ENCODE peak calls at places on chromosomes 2 and 18, in seven cellular contexts. B is adipocyte, T is heart left ventricle, D is BE2C, P is uterus, C is body of pancreas, N is pancreas. W is an unnamed sample.

GRCh38 chr18:70280007-70280925 is 8.6 kb upstream of the SOCS6 start:
- DNase-seq in B (no peak), N (no peak), T (peak; percentile 40), P (no peak), D (no peak), C (peak; percentile 51), W (no peak)

GRCh38 chr2:65097844-65098243 is 32.1 kb downstream of the RAB1A start:
- DNase-seq in T (no peak), D (no peak), B (no peak), C (no peak), P (no peak), N (no peak), W (no peak)

GRCh38 chr2:189002079-189002478 is 27.9 kb downstream of the COL3A1 start:
- DNase-seq in T (no peak), N (no peak), P (no peak), C (no peak), B (peak; percentile 47), D (no peak), W (peak; percentile 51)

GRCh38 chr18:78330761-78331160 is 648.9 kb upstream of the SALL3 start:
- DNase-seq in B (no peak), T (no peak), N (no peak), C (no peak), P (no peak), D (no peak), W (no peak)

GRCh38 chr2:178756843-178757242 is 50.4 kb downstream of the TTN start:
- DNase-seq in B (peak; percentile 46), T (no peak), C (no peak), N (no peak), D (no peak), P (no peak), W (peak; percentile 8)

GRCh38 chr18:24071029-24071428 is 56.5 kb downstream of the TTC39C start:
- DNase-seq in P (no peak), N (no peak), B (no peak), T (no peak), D (no peak), C (no peak), W (no peak)

GRCh38 chr2:33380001-33380609 is 96.3 kb upstream of the RASGRP3 start:
- DNase-seq in C (no peak), P (no peak), D (no peak), N (no peak), T (no peak), B (no peak), W (no peak)

GRCh38 chr18:32383040-32383819 is 87.5 kb downstream of the GAREM1 start:
- DNase-seq in D (no peak), P (no peak), C (no peak), N (no peak), T (no peak), B (peak; percentile 84), W (peak; percentile 6)

GRCh38 chr2:35184471-35184870 is 1171.1 kb upstream of the CRIM1 start:
- DNase-seq in B (no peak), C (no peak), D (no peak), P (no peak), N (no peak), T (no peak), W (no peak)

GRCh38 chr2:238425979-238426567 is 654 bp upstream of the ASB1 start:
- DNase-seq in C (peak; percentile 20), P (no peak), N (no peak), D (no peak), T (no peak), B (peak; percentile 67), W (no peak)

GRCh38 chr18:12293831-12294230 is 14.2 kb upstream of the TUBB6 start:
- DNase-seq in C (no peak), N (peak; percentile 31), P (no peak), B (no peak), D (no peak), T (no peak), W (no peak)

GRCh38 chr2:138423745-138424144 is 77.8 kb upstream of the SPOPL start:
- DNase-seq in C (no peak), T (no peak), P (no peak), B (no peak), D (no peak), N (no peak), W (no peak)

GRCh38 chr18:79394438-79395307 is 1.1 kb upstream of the NFATC1 start:
- DNase-seq in P (peak; percentile 80), D (no peak), N (peak; percentile 65), B (peak; percentile 82), T (peak; percentile 62), C (peak; percentile 35), W (no peak)

GRCh38 chr2:233469261-233470006 is 97.1 kb downstream of the USP40 start:
- DNase-seq in C (peak; percentile 23), P (peak; percentile 23), T (peak; percentile 71), D (peak; percentile 56), B (no peak), N (peak; percentile 49), W (no peak)
- H3K36me3 ChIP-seq in C (no peaks in the 10 kb centered on the region), P (no peaks in the 10 kb centered on the region), T (no peaks in the 10 kb centered on the region), D (peaks cover 38% of the 10 kb centered on the region), B (peaks cover 22% of the 10 kb centered on the region), N (no peaks in the 10 kb centered on the region), W (peaks cover 13% of the 10 kb centered on the region)

GRCh38 chr2:28291811-28292455 is 100.7 kb upstream of the FOSL2 start:
- DNase-seq in B (no peak), P (no peak), C (no peak), N (no peak), D (no peak), T (no peak), W (no peak)
- H3K27me3 ChIP-seq in B (no peaks in the 10 kb centered on the region), P (no peaks in the 10 kb centered on the region), C (no peaks in the 10 kb centered on the region), N (no peaks in the 10 kb centered on the region), D (no peaks in the 10 kb centered on the region), T (no peaks in the 10 kb centered on the region), W (no peaks in the 10 kb centered on the region)

DNA sequence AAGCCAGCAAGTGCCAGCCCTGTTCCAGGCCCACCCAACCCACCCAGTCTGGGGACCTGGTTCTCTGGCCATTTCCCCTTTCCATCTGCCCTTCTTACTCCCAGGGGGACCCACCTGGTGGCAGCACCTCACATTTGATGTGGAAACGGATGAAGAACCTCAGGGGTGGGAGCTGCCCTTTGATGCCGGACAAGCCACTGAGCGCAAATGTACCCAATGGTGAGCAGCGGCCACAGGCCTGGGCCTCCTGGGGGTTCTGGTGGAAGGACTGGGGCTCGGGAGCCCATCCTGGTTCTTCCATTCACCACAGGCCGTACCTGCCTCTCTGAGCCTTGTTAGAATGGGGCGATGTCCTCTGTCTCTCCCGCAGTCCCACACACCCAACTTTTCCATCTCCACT is 84.7 kb downstream of the EPAS1 start:
- DNase-seq in B (no peak), T (no peak), D (no peak), N (no peak), P (no peak), C (no peak), W (no peak)
- H3K36me3 ChIP-seq in B (peaks cover 79% of the 10 kb centered on the region), T (peaks cover 6% of the 10 kb centered on the region), D (no peaks in the 10 kb centered on the region), N (peaks cover 90% of the 10 kb centered on the region), P (no peaks in the 10 kb centered on the region), C (peaks cover 10% of the 10 kb centered on the region), W (peaks cover 68% of the 10 kb centered on the region)

GRCh38 chr2:218398437-218399390 is 954 bp upstream of the CTDSP1 start:
- DNase-seq in P (peak; percentile 80), N (peak; percentile 89), B (peak; percentile 96), D (peak; percentile 49), T (peak; percentile 92), C (peak; percentile 80), W (no peak)
- H3K27me3 ChIP-seq in P (no peaks in the 10 kb centered on the region), N (no peaks in the 10 kb centered on the region), B (no peaks in the 10 kb centered on the region), D (peaks cover 28% of the 10 kb centered on the region), T (no peaks in the 10 kb centered on the region), C (no peaks in the 10 kb centered on the region), W (no peaks in the 10 kb centered on the region)

DNA sequence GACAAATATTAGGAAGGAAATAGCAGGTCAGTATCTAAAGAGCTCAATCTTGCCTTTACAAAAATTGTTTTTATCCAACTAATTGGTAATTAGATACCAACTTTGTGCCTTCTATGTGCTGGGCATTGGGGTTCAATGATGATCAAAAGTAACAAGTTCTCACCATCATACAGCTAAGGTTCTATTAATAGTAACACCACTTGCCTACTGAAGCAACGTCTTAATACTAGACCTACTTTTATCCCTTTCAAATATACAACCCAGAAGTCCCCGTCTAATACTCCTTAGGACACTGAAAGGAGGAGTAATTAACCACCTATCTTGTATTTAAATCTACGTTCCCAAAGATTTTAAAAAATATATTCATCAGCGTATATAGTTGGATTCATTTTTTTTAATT is 59.3 kb downstream of the GRB14 start:
- DNase-seq in T (no peak), C (no peak), N (no peak), D (no peak), P (no peak), B (no peak), W (no peak)
- H3K36me3 ChIP-seq in T (no peaks in the 10 kb centered on the region), C (no peaks in the 10 kb centered on the region), N (no peaks in the 10 kb centered on the region), D (no peaks in the 10 kb centered on the region), P (no peaks in the 10 kb centered on the region), B (no peaks in the 10 kb centered on the region), W (no peaks in the 10 kb centered on the region)

GRCh38 chr2:129768485-129769258 is 210.8 kb upstream of the RAB6C start:
- DNase-seq in B (no peak), C (no peak), N (no peak), D (no peak), T (no peak), P (no peak), W (no peak)
- H3K27me3 ChIP-seq in B (peaks cover 10% of the 10 kb centered on the region), C (no peaks in the 10 kb centered on the region), N (no peaks in the 10 kb centered on the region), D (no peaks in the 10 kb centered on the region), T (no peaks in the 10 kb centered on the region), P (no peaks in the 10 kb centered on the region), W (no peaks in the 10 kb centered on the region)

DNA sequence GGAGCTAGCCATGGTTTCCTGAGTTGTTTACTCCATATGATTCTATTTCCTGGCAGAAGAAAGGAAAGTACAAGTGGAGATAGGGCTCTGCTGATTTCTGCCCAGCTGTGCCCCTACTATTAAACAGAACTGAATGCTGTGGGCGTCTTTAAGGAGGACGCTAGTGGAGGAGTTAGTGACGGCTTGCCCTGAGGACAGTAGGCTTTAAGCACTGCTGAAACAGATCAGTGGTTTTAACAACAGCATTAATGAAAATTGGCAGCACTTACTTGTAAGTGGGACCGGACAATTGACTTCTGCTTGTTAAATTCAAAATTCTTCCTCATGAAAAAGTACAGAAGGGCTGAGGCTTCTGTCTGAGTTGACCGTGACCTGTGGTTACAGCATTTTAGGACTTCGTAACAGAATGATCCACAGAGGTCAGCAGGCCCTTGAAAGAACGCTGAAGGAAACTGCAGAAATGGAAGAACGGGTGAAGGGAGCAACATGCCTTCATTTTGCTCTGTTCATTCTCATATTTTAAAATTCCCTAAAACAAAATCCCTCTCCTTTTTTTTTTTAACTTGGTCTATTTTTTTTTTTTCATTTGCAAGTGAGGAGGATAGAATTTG is 80.6 kb upstream of the CCDC195 start:
- DNase-seq in T (no peak), P (no peak), D (no peak), N (no peak), B (no peak), C (no peak), W (no peak)
- H3K36me3 ChIP-seq in T (no peaks in the 10 kb centered on the region), P (no peaks in the 10 kb centered on the region), D (no peaks in the 10 kb centered on the region), N (no peaks in the 10 kb centered on the region), B (peaks cover 20% of the 10 kb centered on the region), C (no peaks in the 10 kb centered on the region), W (peaks cover 13% of the 10 kb centered on the region)

GRCh38 chr2:232998666-232998985 is 14.4 kb downstream of the NGEF start:
- DNase-seq in B (no peak), C (no peak), N (peak; percentile 14), T (no peak), P (no peak), D (no peak), W (no peak)
- H3K27me3 ChIP-seq in B (peaks cover 5% of the 10 kb centered on the region), C (no peaks in the 10 kb centered on the region), N (no peaks in the 10 kb centered on the region), T (no peaks in the 10 kb centered on the region), P (no peaks in the 10 kb centered on the region), D (no peaks in the 10 kb centered on the region), W (peaks cover 1% of the 10 kb centered on the region)